ENCODE peak calls at places on chromosomes 5 and 9, in eight cellular contexts. One of them, this sample, is unnamed.

GRCh38 chr5:109156885-109157284 is 252.9 kb downstream of the PJA2 start:
- DNase-seq in heart right ventricle: no peak
- DNase-seq in pancreas: no peak
- DNase-seq in fibroblast of the aortic adventitia: no peak
- DNase-seq in kidney epithelial cell: no peak
- DNase-seq in OCI-LY7: no peak
- DNase-seq in fibroblast of lung: no peak
- DNase-seq in GM06990: no peak
- DNase-seq in this sample: no peak

GRCh38 chr9:19799784-19800183 is 10.9 kb upstream of the SLC24A2 start:
- DNase-seq in heart right ventricle: no peak
- DNase-seq in pancreas: no peak
- DNase-seq in fibroblast of the aortic adventitia: no peak
- DNase-seq in kidney epithelial cell: no peak
- DNase-seq in OCI-LY7: no peak
- DNase-seq in fibroblast of lung: no peak
- DNase-seq in GM06990: no peak
- DNase-seq in this sample: no peak

GRCh38 chr9:36136277-36136893 is at the start of gene GLIPR2:
- DNase-seq in heart right ventricle: peak
- DNase-seq in pancreas: peak
- DNase-seq in fibroblast of the aortic adventitia: peak
- DNase-seq in kidney epithelial cell: no peak
- DNase-seq in OCI-LY7: no peak
- DNase-seq in fibroblast of lung: peak
- DNase-seq in GM06990: peak
- DNase-seq in this sample: no peak

GRCh38 chr5:78896128-78896527 is 89.0 kb downstream of the ARSB start:
- DNase-seq in heart right ventricle: no peak
- DNase-seq in pancreas: no peak
- DNase-seq in fibroblast of the aortic adventitia: peak
- DNase-seq in kidney epithelial cell: no peak
- DNase-seq in OCI-LY7: no peak
- DNase-seq in fibroblast of lung: peak
- DNase-seq in GM06990: no peak
- DNase-seq in this sample: no peak

GRCh38 chr5:118987988-118988945 is at the start of gene DTWD2:
- DNase-seq in heart right ventricle: peak
- DNase-seq in pancreas: peak
- DNase-seq in fibroblast of the aortic adventitia: peak
- DNase-seq in kidney epithelial cell: peak
- DNase-seq in OCI-LY7: peak
- DNase-seq in fibroblast of lung: peak
- DNase-seq in GM06990: peak
- DNase-seq in this sample: peak

GRCh38 chr9:69946800-69947437 is 96.7 kb upstream of the MAMDC2 start:
- DNase-seq in heart right ventricle: no peak
- DNase-seq in pancreas: no peak
- DNase-seq in fibroblast of the aortic adventitia: peak
- DNase-seq in kidney epithelial cell: peak
- DNase-seq in OCI-LY7: no peak
- DNase-seq in fibroblast of lung: peak
- DNase-seq in GM06990: no peak
- DNase-seq in this sample: peak

GRCh38 chr5:169875091-169875727 is 105.1 kb downstream of the INSYN2B start:
- DNase-seq in heart right ventricle: no peak
- DNase-seq in pancreas: no peak
- DNase-seq in fibroblast of the aortic adventitia: peak
- DNase-seq in kidney epithelial cell: no peak
- DNase-seq in OCI-LY7: no peak
- DNase-seq in fibroblast of lung: no peak
- DNase-seq in GM06990: no peak
- DNase-seq in this sample: peak

GRCh38 chr9:88400021-88400420 is 11.8 kb downstream of the SPIN1 start:
- DNase-seq in heart right ventricle: no peak
- DNase-seq in pancreas: no peak
- DNase-seq in fibroblast of the aortic adventitia: peak
- DNase-seq in kidney epithelial cell: no peak
- DNase-seq in OCI-LY7: no peak
- DNase-seq in fibroblast of lung: peak
- DNase-seq in GM06990: no peak
- DNase-seq in this sample: no peak

GRCh38 chr5:148993283-148993936 is 69.5 kb downstream of the SH3TC2 start:
- DNase-seq in heart right ventricle: no peak
- DNase-seq in pancreas: no peak
- DNase-seq in fibroblast of the aortic adventitia: no peak
- DNase-seq in kidney epithelial cell: no peak
- DNase-seq in OCI-LY7: no peak
- DNase-seq in fibroblast of lung: no peak
- DNase-seq in GM06990: no peak
- DNase-seq in this sample: no peak

GRCh38 chr5:25662610-25663009 is 1017.8 kb upstream of the CDH10 start:
- DNase-seq in heart right ventricle: no peak
- DNase-seq in pancreas: no peak
- DNase-seq in fibroblast of the aortic adventitia: no peak
- DNase-seq in kidney epithelial cell: no peak
- DNase-seq in OCI-LY7: no peak
- DNase-seq in fibroblast of lung: no peak
- DNase-seq in GM06990: no peak
- DNase-seq in this sample: no peak

GRCh38 chr9:132409828-132410528 is at the start of gene CFAP77:
- DNase-seq in heart right ventricle: peak
- DNase-seq in pancreas: peak
- DNase-seq in fibroblast of the aortic adventitia: peak
- DNase-seq in kidney epithelial cell: no peak
- DNase-seq in OCI-LY7: peak
- DNase-seq in fibroblast of lung: peak
- DNase-seq in GM06990: peak
- DNase-seq in this sample: peak

GRCh38 chr5:79509244-79509880 is 4.6 kb downstream of the HOMER1 start:
- DNase-seq in heart right ventricle: no peak
- DNase-seq in pancreas: no peak
- DNase-seq in fibroblast of the aortic adventitia: no peak
- DNase-seq in kidney epithelial cell: no peak
- DNase-seq in OCI-LY7: no peak
- DNase-seq in fibroblast of lung: no peak
- DNase-seq in GM06990: no peak
- DNase-seq in this sample: no peak

GRCh38 chr5:102796014-102796413 is 40.9 kb downstream of the PAM start:
- DNase-seq in heart right ventricle: no peak
- DNase-seq in pancreas: no peak
- DNase-seq in fibroblast of the aortic adventitia: no peak
- DNase-seq in kidney epithelial cell: no peak
- DNase-seq in OCI-LY7: no peak
- DNase-seq in fibroblast of lung: no peak
- DNase-seq in GM06990: no peak
- DNase-seq in this sample: no peak

GRCh38 chr5:151745071-151745705 is 13.2 kb downstream of the ATOX1 start:
- DNase-seq in heart right ventricle: peak
- DNase-seq in pancreas: no peak
- DNase-seq in fibroblast of the aortic adventitia: peak
- DNase-seq in kidney epithelial cell: peak
- DNase-seq in OCI-LY7: no peak
- DNase-seq in fibroblast of lung: peak
- DNase-seq in GM06990: no peak
- DNase-seq in this sample: no peak

GRCh38 chr9:16661816-16662215 is 208.7 kb downstream of the BNC2 start:
- DNase-seq in heart right ventricle: no peak
- DNase-seq in pancreas: no peak
- DNase-seq in fibroblast of the aortic adventitia: no peak
- DNase-seq in kidney epithelial cell: no peak
- DNase-seq in OCI-LY7: no peak
- DNase-seq in fibroblast of lung: no peak
- DNase-seq in GM06990: no peak
- DNase-seq in this sample: no peak

GRCh38 chr9:99485461-99485860 is 263.4 kb downstream of the SEC61B start:
- DNase-seq in heart right ventricle: no peak
- DNase-seq in pancreas: no peak
- DNase-seq in fibroblast of the aortic adventitia: peak
- DNase-seq in kidney epithelial cell: no peak
- DNase-seq in OCI-LY7: no peak
- DNase-seq in fibroblast of lung: peak
- DNase-seq in GM06990: no peak
- DNase-seq in this sample: no peak

GRCh38 chr5:77285442-77285841 is 75.0 kb downstream of the PDE8B start:
- DNase-seq in heart right ventricle: no peak
- DNase-seq in pancreas: no peak
- DNase-seq in fibroblast of the aortic adventitia: no peak
- DNase-seq in kidney epithelial cell: no peak
- DNase-seq in OCI-LY7: no peak
- DNase-seq in fibroblast of lung: no peak
- DNase-seq in GM06990: no peak
- DNase-seq in this sample: no peak

GRCh38 chr5:77281969-77282336 is 71.5 kb downstream of the PDE8B start:
- DNase-seq in heart right ventricle: no peak
- DNase-seq in pancreas: no peak
- DNase-seq in fibroblast of the aortic adventitia: no peak
- DNase-seq in kidney epithelial cell: no peak
- DNase-seq in OCI-LY7: no peak
- DNase-seq in fibroblast of lung: no peak
- DNase-seq in GM06990: no peak
- DNase-seq in this sample: no peak

GRCh38 chr5:77277764-77278163 is 67.3 kb downstream of the PDE8B start:
- DNase-seq in heart right ventricle: no peak
- DNase-seq in pancreas: no peak
- DNase-seq in fibroblast of the aortic adventitia: no peak
- DNase-seq in kidney epithelial cell: no peak
- DNase-seq in OCI-LY7: no peak
- DNase-seq in fibroblast of lung: no peak
- DNase-seq in GM06990: no peak
- DNase-seq in this sample: no peak

GRCh38 chr5:77280036-77280435 is 69.6 kb downstream of the PDE8B start:
- DNase-seq in heart right ventricle: no peak
- DNase-seq in pancreas: no peak
- DNase-seq in fibroblast of the aortic adventitia: no peak
- DNase-seq in kidney epithelial cell: no peak
- DNase-seq in OCI-LY7: no peak
- DNase-seq in fibroblast of lung: no peak
- DNase-seq in GM06990: no peak
- DNase-seq in this sample: no peak

DNA sequence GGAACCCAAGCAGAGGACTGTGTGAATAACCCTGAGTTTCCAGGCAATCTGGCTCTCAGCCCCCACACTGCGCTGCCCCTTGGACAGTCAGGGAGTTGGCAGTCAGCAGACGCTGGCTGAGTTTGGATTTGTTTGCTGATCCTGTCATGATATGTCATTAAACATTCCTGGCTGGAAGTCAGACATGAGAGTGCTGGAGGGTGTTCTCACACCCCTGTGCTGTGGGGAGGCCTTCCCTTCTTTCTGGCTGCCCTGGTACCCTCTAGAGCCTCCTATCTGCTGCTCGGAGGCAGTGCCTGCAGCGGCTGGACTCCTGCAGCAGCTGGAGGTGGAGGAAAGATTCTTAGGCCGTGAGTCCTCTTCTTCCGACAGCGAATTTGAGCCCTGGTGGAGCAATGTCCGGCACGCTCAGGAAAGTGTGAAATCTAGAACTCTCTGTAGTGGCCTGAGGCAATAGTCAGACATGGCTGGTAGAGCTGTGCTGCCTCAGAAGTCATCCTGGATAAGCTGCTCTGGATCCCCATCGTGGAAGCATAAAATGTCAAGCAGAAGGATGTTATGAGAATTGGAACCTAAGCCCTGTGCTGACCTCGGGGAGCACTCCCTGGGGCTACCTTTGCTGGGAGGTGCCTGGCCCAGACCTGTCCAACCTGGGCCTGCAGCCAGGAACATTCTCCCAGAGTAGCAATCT is 72.0 kb downstream of the PDE8B start:
- DNase-seq in heart right ventricle: no peak
- DNase-seq in pancreas: peak
- DNase-seq in fibroblast of the aortic adventitia: no peak
- DNase-seq in kidney epithelial cell: no peak
- DNase-seq in OCI-LY7: no peak
- DNase-seq in fibroblast of lung: peak
- DNase-seq in GM06990: no peak
- DNase-seq in this sample: peak
- TF ChIP-seq CTCF in heart right ventricle: no peak
- TF ChIP-seq CTCF in pancreas: no peak
- TF ChIP-seq CTCF in fibroblast of the aortic adventitia: no peak
- TF ChIP-seq CTCF in kidney epithelial cell: no peak
- TF ChIP-seq CTCF in OCI-LY7: no peak
- TF ChIP-seq CTCF in fibroblast of lung: peak
- TF ChIP-seq CTCF in GM06990: no peak
- TF ChIP-seq CTCF in this sample: peak

DNA sequence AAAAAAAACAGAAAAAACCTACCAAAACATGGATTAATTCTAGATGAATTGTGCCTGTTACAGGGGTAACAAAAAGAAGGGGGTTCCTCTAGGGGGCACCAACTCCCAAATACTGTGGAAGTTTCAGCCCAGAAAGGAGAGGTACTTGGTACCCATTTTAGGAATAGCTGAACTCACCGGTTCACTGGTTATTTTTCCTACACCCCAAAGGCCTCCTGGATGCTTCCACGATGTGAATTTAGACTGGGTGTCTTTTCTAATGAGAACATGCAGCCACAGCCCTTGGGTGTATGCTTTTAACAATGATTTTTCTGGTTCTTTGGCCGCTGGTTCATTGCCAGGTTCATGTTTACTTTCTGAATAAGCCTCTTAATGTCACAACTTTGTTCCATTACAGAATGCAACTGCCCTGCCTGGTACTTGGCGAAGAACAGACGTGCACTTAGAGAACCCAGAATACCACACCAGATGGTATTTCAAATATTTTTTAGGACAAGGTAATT is 46.7 kb downstream of the GARNL3 start:
- DNase-seq in heart right ventricle: no peak
- DNase-seq in pancreas: peak
- DNase-seq in fibroblast of the aortic adventitia: peak
- DNase-seq in kidney epithelial cell: no peak
- DNase-seq in OCI-LY7: peak
- DNase-seq in fibroblast of lung: peak
- DNase-seq in GM06990: no peak
- DNase-seq in this sample: peak
- TF ChIP-seq CTCF in heart right ventricle: peak
- TF ChIP-seq CTCF in pancreas: no peak
- TF ChIP-seq CTCF in fibroblast of the aortic adventitia: peak
- TF ChIP-seq CTCF in kidney epithelial cell: peak
- TF ChIP-seq CTCF in OCI-LY7: peak
- TF ChIP-seq CTCF in fibroblast of lung: peak
- TF ChIP-seq CTCF in GM06990: peak
- TF ChIP-seq CTCF in this sample: peak

GRCh38 chr5:160675988-160676387 is 176.0 kb downstream of the ATP10B start:
- DNase-seq in heart right ventricle: no peak
- DNase-seq in pancreas: no peak
- DNase-seq in fibroblast of the aortic adventitia: no peak
- DNase-seq in kidney epithelial cell: no peak
- DNase-seq in OCI-LY7: peak
- DNase-seq in fibroblast of lung: no peak
- DNase-seq in GM06990: no peak
- DNase-seq in this sample: no peak
- TF ChIP-seq CTCF in heart right ventricle: no peak
- TF ChIP-seq CTCF in pancreas: no peak
- TF ChIP-seq CTCF in fibroblast of the aortic adventitia: no peak
- TF ChIP-seq CTCF in kidney epithelial cell: no peak
- TF ChIP-seq CTCF in OCI-LY7: peak
- TF ChIP-seq CTCF in fibroblast of lung: no peak
- TF ChIP-seq CTCF in GM06990: peak
- TF ChIP-seq CTCF in this sample: no peak

DNA sequence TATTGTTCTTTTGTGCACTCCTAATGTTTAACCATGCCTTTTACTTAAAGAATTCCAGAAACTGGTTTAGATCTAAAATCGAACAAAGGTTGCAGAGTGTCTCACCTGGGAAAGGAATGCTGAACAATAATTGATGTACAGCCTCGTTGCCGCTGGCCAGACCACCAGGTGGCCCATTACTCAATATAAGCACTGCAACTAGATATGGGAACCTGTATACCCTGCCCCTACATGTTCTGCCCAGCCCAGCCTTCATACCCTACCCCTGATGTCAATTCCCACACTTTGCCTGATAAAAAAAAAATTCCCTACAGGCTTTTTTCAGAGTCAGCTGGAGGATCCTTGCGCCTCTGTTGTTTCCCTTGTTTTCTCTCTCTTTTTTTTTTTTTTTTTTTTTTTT is 13.8 kb downstream of the HINT1 start:
- DNase-seq in heart right ventricle: no peak
- DNase-seq in pancreas: no peak
- DNase-seq in fibroblast of the aortic adventitia: no peak
- DNase-seq in kidney epithelial cell: no peak
- DNase-seq in OCI-LY7: no peak
- DNase-seq in fibroblast of lung: no peak
- DNase-seq in GM06990: no peak
- DNase-seq in this sample: no peak
- TF ChIP-seq CTCF in heart right ventricle: no peak
- TF ChIP-seq CTCF in pancreas: no peak
- TF ChIP-seq CTCF in fibroblast of the aortic adventitia: no peak
- TF ChIP-seq CTCF in kidney epithelial cell: no peak
- TF ChIP-seq CTCF in OCI-LY7: peak
- TF ChIP-seq CTCF in fibroblast of lung: no peak
- TF ChIP-seq CTCF in GM06990: no peak
- TF ChIP-seq CTCF in this sample: no peak